ENCODE peak calls at places on chromosome 22, in six cellular contexts. J is stimulated activated CD4-positive, alpha-beta T cell treated with anti-CD3 and anti-CD28 coated beads, Interleukin-2, amount 100 ng/mL, for 48 hours; O is NK-92 treated with Interleukin-12 subunit alpha and Interleukin-12 subunit beta, amount 100 ng/mL, for 24 hours; V is omental fat pad; S is glutamatergic neuron; E is foreskin keratinocyte. L is an unnamed sample.

GRCh38 chr22:26466196-26466595 is 17.4 kb downstream of the HPS4 start:
- DNase-seq in J (no peak), O (no peak), V (no peak), S (no peak), E (no peak), L (no peak)

GRCh38 chr22:28075260-28075981 is 156.4 kb upstream of the PITPNB start:
- DNase-seq in J (no peak), O (no peak), V (no peak), S (no peak), E (peak), L (no peak)

GRCh38 chr22:41899992-41900651 is 14.8 kb downstream of the SHISA8 start:
- DNase-seq in J (no peak), O (no peak), V (no peak), S (no peak), E (no peak), L (no peak)

GRCh38 chr22:40009953-40010751 is 15.4 kb downstream of the FAM83F start:
- DNase-seq in J (no peak), O (no peak), V (no peak), S (peak), E (no peak), L (no peak)

GRCh38 chr22:37801946-37802309 is 5.8 kb upstream of the GCAT start:
- DNase-seq in J (no peak), O (no peak), V (no peak), S (no peak), E (no peak), L (no peak)

GRCh38 chr22:41561335-41561734 is 525 bp downstream of the CSDC2 start:
- DNase-seq in J (no peak), O (no peak), V (no peak), S (peak), E (no peak), L (no peak)

GRCh38 chr22:22927888-22928665 is 40.5 kb downstream of the IGLL5 start:
- DNase-seq in J (no peak), O (no peak), V (no peak), S (no peak), E (no peak), L (no peak)

GRCh38 chr22:46734830-46735453 is 3.1 kb downstream of the CERK start:
- DNase-seq in J (peak), O (no peak), V (no peak), S (no peak), E (no peak), L (peak)

GRCh38 chr22:17570851-17571631 is 7.7 kb downstream of the SLC25A18 start:
- DNase-seq in J (no peak), O (no peak), V (peak), S (no peak), E (peak), L (peak)

GRCh38 chr22:27773236-27773550 is 28.4 kb downstream of the MN1 start:
- DNase-seq in J (no peak), O (no peak), V (no peak), S (no peak), E (no peak), L (no peak)

GRCh38 chr22:49906071-49906798 is 12.0 kb downstream of the ALG12 start:
- DNase-seq in J (no peak), O (no peak), V (no peak), S (no peak), E (no peak), L (no peak)

GRCh38 chr22:40240160-40240559 is 62.4 kb downstream of the TNRC6B start:
- DNase-seq in J (no peak), O (no peak), V (no peak), S (no peak), E (no peak), L (no peak)

GRCh38 chr22:37609240-37610152 is 862 bp downstream of the GGA1 start:
- DNase-seq in J (no peak), O (peak), V (no peak), S (no peak), E (no peak), L (no peak)

GRCh38 chr22:44818727-44819126 is 66.4 kb downstream of the ARHGAP8 start:
- DNase-seq in J (no peak), O (no peak), V (no peak), S (no peak), E (no peak), L (no peak)

GRCh38 chr22:24727218-24727851 is 47.2 kb downstream of the PIWIL3 start:
- DNase-seq in J (no peak), O (no peak), V (no peak), S (no peak), E (peak), L (no peak)

GRCh38 chr22:44146088-44146861 is 34.5 kb upstream of the PARVG start:
- DNase-seq in J (no peak), O (no peak), V (no peak), S (no peak), E (no peak), L (no peak)

GRCh38 chr22:32034275-32034674 is 8.8 kb upstream of the SLC5A1 start:
- DNase-seq in J (no peak), O (no peak), V (no peak), S (no peak), E (no peak), L (no peak)

GRCh38 chr22:24703101-24703500 is 71.4 kb downstream of the PIWIL3 start:
- DNase-seq in J (no peak), O (no peak), V (no peak), S (no peak), E (no peak), L (no peak)

GRCh38 chr22:50016308-50016987 is 3.9 kb upstream of the IL17REL start:
- DNase-seq in J (no peak), O (no peak), V (no peak), S (no peak), E (no peak), L (no peak)

GRCh38 chr22:50199251-50199721 is 1.5 kb upstream of the SELENOO start:
- DNase-seq in J (no peak), O (no peak), V (no peak), S (no peak), E (no peak), L (no peak)

GRCh38 chr22:46737105-46737975 is 712 bp downstream of the CERK start:
- DNase-seq in J (no peak), O (no peak), V (no peak), S (peak), E (no peak), L (peak)

GRCh38 chr22:23884133-23884532 is 10.1 kb upstream of the MIF start:
- DNase-seq in J (no peak), O (no peak), V (no peak), S (peak), E (no peak), L (no peak)

GRCh38 chr22:50308597-50308935 is 1.1 kb upstream of the PLXNB2 start:
- DNase-seq in J (no peak), O (no peak), V (no peak), S (peak), E (no peak), L (peak)

GRCh38 chr22:39446239-39446721 is 10.5 kb upstream of the MGAT3 start:
- DNase-seq in J (no peak), O (no peak), V (no peak), S (no peak), E (no peak), L (no peak)

GRCh38 chr22:50087646-50088045 is 2.2 kb upstream of the MOV10L1 start:
- DNase-seq in J (no peak), O (no peak), V (no peak), S (no peak), E (no peak), L (no peak)

GRCh38 chr22:36386900-36387663 is 685 bp downstream of the MYH9 start:
- DNase-seq in J (no peak), O (peak), V (no peak), S (peak), E (no peak), L (peak)

GRCh38 chr22:31346255-31346732 is at the start of gene PATZ1:
- DNase-seq in J (peak), O (peak), V (no peak), S (peak), E (no peak), L (peak)

GRCh38 chr22:21753374-21754111 is 17.9 kb upstream of the YPEL1 start:
- DNase-seq in J (no peak), O (no peak), V (no peak), S (peak), E (no peak), L (no peak)

GRCh38 chr22:20434264-20434751 is 3.3 kb downstream of the SCARF2 start:
- DNase-seq in J (no peak), O (no peak), V (no peak), S (no peak), E (no peak), L (no peak)

GRCh38 chr22:48417143-48418070 is 1410.3 kb downstream of the BRD1 start:
- DNase-seq in J (no peak), O (no peak), V (no peak), S (no peak), E (no peak), L (no peak)

GRCh38 chr22:29044657-29045176 is 16.9 kb downstream of the C22orf31 start:
- DNase-seq in J (no peak), O (no peak), V (no peak), S (no peak), E (peak), L (no peak)

GRCh38 chr22:32904044-32904443 is 102.5 kb downstream of the TIMP3 start:
- DNase-seq in J (no peak), O (no peak), V (no peak), S (peak), E (no peak), L (no peak)

GRCh38 chr22:28771195-28771791 is 1.2 kb upstream of the CCDC117 start:
- DNase-seq in J (no peak), O (no peak), V (no peak), S (no peak), E (peak), L (peak)

GRCh38 chr22:36324414-36324813 is 63.4 kb downstream of the MYH9 start:
- DNase-seq in J (no peak), O (no peak), V (no peak), S (no peak), E (no peak), L (no peak)

GRCh38 chr22:40449676-40450035 is 79.3 kb downstream of the SGSM3 start:
- DNase-seq in J (no peak), O (no peak), V (no peak), S (no peak), E (no peak), L (no peak)

GRCh38 chr22:32325416-32325801 is 32.3 kb upstream of the RFPL3 start:
- DNase-seq in J (no peak), O (no peak), V (no peak), S (no peak), E (no peak), L (peak)

L was measured in lower leg skin.